ENCODE peak calls at places on chromosomes 2 and 18, in five cellular contexts. V is colonic mucosa, O is heart left ventricle, B is gastrocnemius medialis, Y is hepatocyte. I is an unnamed sample. For H3K4me1, the result is how much of the 10 kb centered on the place peaks cover.

GRCh38 chr2:168773719-168774521 is 28.5 kb upstream of the NOSTRIN start:
- DNase-seq in Y (peak), V (peak), O (peak), B (peak), I (peak)

GRCh38 chr2:12722445-12723316 is 5.9 kb downstream of the TRIB2 start:
- DNase-seq in O (no peak), V (no peak), Y (no peak), B (no peak), I (no peak)

GRCh38 chr18:61727241-61727640 is 165.6 kb downstream of the RNF152 start:
- DNase-seq in Y (no peak), O (no peak), V (no peak), B (no peak), I (peak)

GRCh38 chr2:69495008-69495407 is 57.8 kb upstream of the NFU1 start:
- DNase-seq in Y (no peak), V (no peak), B (no peak), O (no peak), I (no peak)

GRCh38 chr2:218895326-218895725 is 14.7 kb downstream of the WNT10A start:
- DNase-seq in B (no peak), V (peak), Y (peak), O (no peak), I (no peak)

GRCh38 chr18:34659579-34660517 is 50.2 kb upstream of the DTNA start:
- DNase-seq in Y (peak), V (peak), O (peak), B (peak), I (peak)

GRCh38 chr2:112636605-112637288 is 9.0 kb upstream of the SLC20A1 start:
- DNase-seq in V (no peak), B (no peak), O (no peak), Y (no peak), I (peak)

GRCh38 chr18:79507546-79508480 is 112.1 kb downstream of the NFATC1 start:
- DNase-seq in V (peak), Y (peak), B (peak), O (peak), I (peak)

GRCh38 chr2:143877056-143877455 is 642.9 kb downstream of the ZEB2 start:
- DNase-seq in O (no peak), Y (no peak), V (no peak), B (no peak), I (no peak)

GRCh38 chr18:69752737-69753380 is 194.8 kb downstream of the CD226 start:
- DNase-seq in B (no peak), V (no peak), Y (no peak), O (no peak), I (no peak)

GRCh38 chr2:240327566-240327965 is 107.9 kb upstream of the GPC1 start:
- DNase-seq in B (no peak), V (no peak), Y (no peak), O (no peak), I (no peak)

GRCh38 chr2:47038656-47039501 is 116.2 kb downstream of the STPG4 start:
- DNase-seq in V (no peak), Y (no peak), B (no peak), O (no peak), I (no peak)

GRCh38 chr2:1741851-1742250 is 2.5 kb downstream of the PXDN start:
- DNase-seq in B (no peak), Y (no peak), O (no peak), V (no peak), I (no peak)
- H3K4me3 ChIP-seq in B (no peak), Y (no peak), O (peak), V (no peak), I (peak)

GRCh38 chr2:65057391-65058052 is 1.3 kb downstream of the CEP68 start:
- DNase-seq in V (no peak), Y (no peak), O (no peak), B (no peak), I (peak)
- H3K4me1 ChIP-seq in V (under half), Y (under half), O (half or more), B (half or more), I (under half)

GRCh38 chr2:20425371-20425881 is 21.4 kb upstream of the RHOB start:
- DNase-seq in O (no peak), V (peak), B (no peak), Y (no peak), I (peak)
- H3K4me3 ChIP-seq in O (no peak), V (no peak), B (no peak), Y (no peak), I (no peak)

GRCh38 chr2:63189026-63189425 is 138.4 kb downstream of the OTX1 start:
- DNase-seq in O (no peak), V (peak), Y (peak), B (no peak), I (peak)
- H3K4me1 ChIP-seq in O (under half), V (under half), Y (under half), B (under half), I (under half)

DNA sequence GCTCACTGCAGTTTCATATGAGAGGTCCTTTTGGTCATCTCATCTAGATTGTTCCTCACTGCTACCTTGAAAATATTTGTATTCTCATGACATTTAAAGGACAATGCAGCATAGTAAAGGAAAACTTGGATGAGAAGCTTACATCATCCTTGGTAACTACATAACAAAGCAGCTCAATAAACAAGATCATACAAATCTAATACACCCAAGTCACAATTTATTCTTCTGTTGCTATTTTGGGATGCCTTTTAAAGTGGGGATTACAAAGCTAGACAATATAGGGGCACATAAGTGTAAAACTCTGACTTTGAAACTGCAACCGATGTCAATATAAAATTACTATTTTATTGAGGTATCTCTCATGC is 85.7 kb downstream of the TCF4 start:
- DNase-seq in Y (no peak), V (no peak), O (no peak), B (no peak), I (no peak)
- H3K4me3 ChIP-seq in Y (no peak), V (no peak), O (no peak), B (no peak), I (no peak)

I was measured in SJSA1.